ENCODE peak calls at places on chromosomes 12 and 14, in five cellular contexts. One of them, this sample, is unnamed.

GRCh38 chr12:49947593-49948226 is 2.8 kb upstream of the AQP2 start:
- DNase-seq in foreskin fibroblast: no peak
- DNase-seq in astrocyte: no peak
- DNase-seq in ovary: no peak
- DNase-seq in tibial artery: peak
- DNase-seq in this sample: no peak

GRCh38 chr14:90451443-90451842 is 54.6 kb downstream of the CALM1 start:
- DNase-seq in ovary: no peak
- DNase-seq in astrocyte: no peak
- DNase-seq in foreskin fibroblast: no peak
- DNase-seq in tibial artery: no peak
- DNase-seq in this sample: no peak

GRCh38 chr12:16668198-16668597 is 62.2 kb upstream of the LMO3 start:
- DNase-seq in foreskin fibroblast: no peak
- DNase-seq in astrocyte: no peak
- DNase-seq in ovary: no peak
- DNase-seq in tibial artery: no peak
- DNase-seq in this sample: no peak

GRCh38 chr12:33813536-33813935 is 208.8 kb upstream of the ALG10 start:
- DNase-seq in ovary: no peak
- DNase-seq in foreskin fibroblast: no peak
- DNase-seq in astrocyte: no peak
- DNase-seq in tibial artery: no peak
- DNase-seq in this sample: no peak

GRCh38 chr12:29662737-29663323 is 120.9 kb downstream of the TMTC1 start:
- DNase-seq in ovary: no peak
- DNase-seq in foreskin fibroblast: no peak
- DNase-seq in tibial artery: no peak
- DNase-seq in astrocyte: no peak
- DNase-seq in this sample: no peak

GRCh38 chr14:104107611-104108569 is 22.4 kb downstream of the ASPG start:
- DNase-seq in foreskin fibroblast: no peak
- DNase-seq in astrocyte: no peak
- DNase-seq in ovary: peak
- DNase-seq in tibial artery: peak
- DNase-seq in this sample: no peak

GRCh38 chr14:106268013-106268727 is 741.8 kb downstream of the TMEM121 start:
- DNase-seq in ovary: no peak
- DNase-seq in astrocyte: no peak
- DNase-seq in foreskin fibroblast: no peak
- DNase-seq in tibial artery: no peak
- DNase-seq in this sample: no peak

GRCh38 chr12:89882051-89882450 is 173.4 kb upstream of the ATP2B1 start:
- DNase-seq in tibial artery: no peak
- DNase-seq in ovary: no peak
- DNase-seq in foreskin fibroblast: peak
- DNase-seq in astrocyte: peak
- DNase-seq in this sample: peak

GRCh38 chr12:117350140-117350539 is 11.3 kb downstream of the NOS1 start:
- DNase-seq in ovary: no peak
- DNase-seq in tibial artery: peak
- DNase-seq in foreskin fibroblast: no peak
- DNase-seq in astrocyte: no peak
- DNase-seq in this sample: no peak

GRCh38 chr14:56474419-56475022 is 105.1 kb upstream of the TMEM260 start:
- DNase-seq in foreskin fibroblast: peak
- DNase-seq in tibial artery: no peak
- DNase-seq in astrocyte: peak
- DNase-seq in ovary: no peak
- DNase-seq in this sample: peak

GRCh38 chr14:59337151-59337611 is 128.0 kb downstream of the GPR135 start:
- DNase-seq in tibial artery: peak
- DNase-seq in astrocyte: peak
- DNase-seq in ovary: peak
- DNase-seq in foreskin fibroblast: peak
- DNase-seq in this sample: peak

GRCh38 chr14:52067873-52068740 is 752 bp downstream of the NID2 start:
- DNase-seq in ovary: peak
- DNase-seq in astrocyte: peak
- DNase-seq in tibial artery: no peak
- DNase-seq in foreskin fibroblast: peak
- DNase-seq in this sample: peak

GRCh38 chr14:52923902-52924575 is 26.8 kb downstream of the FERMT2 start:
- DNase-seq in tibial artery: no peak
- DNase-seq in astrocyte: no peak
- DNase-seq in foreskin fibroblast: no peak
- DNase-seq in ovary: no peak
- DNase-seq in this sample: no peak

GRCh38 chr12:724194-724855 is 28.1 kb upstream of the WNK1 start:
- DNase-seq in foreskin fibroblast: peak
- DNase-seq in ovary: no peak
- DNase-seq in tibial artery: no peak
- DNase-seq in astrocyte: no peak
- DNase-seq in this sample: no peak

GRCh38 chr12:9761407-9761736 is 671 bp upstream of the CD69 start:
- DNase-seq in astrocyte: peak
- DNase-seq in tibial artery: no peak
- DNase-seq in foreskin fibroblast: no peak
- DNase-seq in ovary: no peak
- DNase-seq in this sample: no peak

GRCh38 chr12:126718365-126718764 is 1548.6 kb upstream of the TMEM132C start:
- DNase-seq in foreskin fibroblast: no peak
- DNase-seq in tibial artery: no peak
- DNase-seq in ovary: no peak
- DNase-seq in astrocyte: no peak
- DNase-seq in this sample: no peak

GRCh38 chr12:46160081-46160980 is 108.5 kb downstream of the SLC38A1 start:
- DNase-seq in ovary: no peak
- DNase-seq in foreskin fibroblast: peak
- DNase-seq in astrocyte: peak
- DNase-seq in tibial artery: peak
- DNase-seq in this sample: peak

GRCh38 chr14:87955501-87955900 is 37.5 kb downstream of the GALC start:
- DNase-seq in astrocyte: no peak
- DNase-seq in foreskin fibroblast: no peak
- DNase-seq in ovary: no peak
- DNase-seq in tibial artery: no peak
- DNase-seq in this sample: no peak

GRCh38 chr12:50084775-50085614 is at the start of gene SMARCD1:
- DNase-seq in ovary: peak
- DNase-seq in foreskin fibroblast: peak
- DNase-seq in astrocyte: peak
- DNase-seq in tibial artery: peak
- DNase-seq in this sample: peak

GRCh38 chr14:103624860-103625259 is 4.2 kb upstream of the KLC1 start:
- DNase-seq in foreskin fibroblast: peak
- DNase-seq in astrocyte: peak
- DNase-seq in tibial artery: peak
- DNase-seq in ovary: no peak
- DNase-seq in this sample: peak

GRCh38 chr12:124126950-124127349 is 153.9 kb downstream of the ZNF664 start:
- DNase-seq in astrocyte: peak
- DNase-seq in foreskin fibroblast: no peak
- DNase-seq in ovary: no peak
- DNase-seq in tibial artery: no peak
- DNase-seq in this sample: no peak

GRCh38 chr12:12167847-12168246 is 97.1 kb downstream of the BCL2L14 start:
- DNase-seq in astrocyte: no peak
- DNase-seq in tibial artery: no peak
- DNase-seq in ovary: no peak
- DNase-seq in foreskin fibroblast: no peak
- DNase-seq in this sample: no peak

GRCh38 chr12:29508949-29509348 is 11.5 kb upstream of the OVCH1 start:
- DNase-seq in astrocyte: no peak
- DNase-seq in tibial artery: no peak
- DNase-seq in foreskin fibroblast: no peak
- DNase-seq in ovary: no peak
- DNase-seq in this sample: no peak

GRCh38 chr12:89513544-89513943 is 11.1 kb downstream of the GALNT4 start:
- DNase-seq in tibial artery: no peak
- DNase-seq in foreskin fibroblast: no peak
- DNase-seq in ovary: no peak
- DNase-seq in astrocyte: no peak
- DNase-seq in this sample: no peak

GRCh38 chr12:47767197-47767724 is 5.8 kb upstream of the SLC48A1 start:
- DNase-seq in tibial artery: no peak
- DNase-seq in foreskin fibroblast: peak
- DNase-seq in ovary: no peak
- DNase-seq in astrocyte: no peak
- DNase-seq in this sample: peak

GRCh38 chr14:28719130-28719529 is 47.5 kb upstream of the FOXG1 start:
- DNase-seq in tibial artery: no peak
- DNase-seq in ovary: no peak
- DNase-seq in foreskin fibroblast: peak
- DNase-seq in astrocyte: peak
- DNase-seq in this sample: no peak

GRCh38 chr12:12714276-12715001 is 2.7 kb upstream of the CDKN1B start:
- DNase-seq in ovary: no peak
- DNase-seq in foreskin fibroblast: peak
- DNase-seq in astrocyte: peak
- DNase-seq in tibial artery: no peak
- DNase-seq in this sample: no peak

GRCh38 chr12:48973084-48973483 is 1.5 kb upstream of the WNT10B start:
- DNase-seq in foreskin fibroblast: peak
- DNase-seq in tibial artery: no peak
- DNase-seq in astrocyte: no peak
- DNase-seq in ovary: no peak
- DNase-seq in this sample: no peak

GRCh38 chr14:91113829-91114078 is at the start of gene DGLUCY:
- DNase-seq in astrocyte: peak
- DNase-seq in foreskin fibroblast: peak
- DNase-seq in ovary: peak
- DNase-seq in tibial artery: no peak
- DNase-seq in this sample: peak

GRCh38 chr14:80393766-80394165 is 182.5 kb upstream of the DIO2 start:
- DNase-seq in astrocyte: peak
- DNase-seq in ovary: no peak
- DNase-seq in foreskin fibroblast: no peak
- DNase-seq in tibial artery: no peak
- DNase-seq in this sample: no peak
- TF ChIP-seq CTCF in astrocyte: no peak
- TF ChIP-seq CTCF in ovary: no peak
- TF ChIP-seq CTCF in foreskin fibroblast: no peak
- TF ChIP-seq CTCF in tibial artery: no peak
- TF ChIP-seq CTCF in this sample: no peak

GRCh38 chr12:93593833-93594232 is 21.4 kb downstream of the SOCS2 start:
- DNase-seq in ovary: no peak
- DNase-seq in astrocyte: no peak
- DNase-seq in foreskin fibroblast: no peak
- DNase-seq in tibial artery: no peak
- DNase-seq in this sample: no peak

GRCh38 chr12:93597608-93598007 is 25.1 kb downstream of the SOCS2 start:
- DNase-seq in ovary: no peak
- DNase-seq in astrocyte: no peak
- DNase-seq in foreskin fibroblast: no peak
- DNase-seq in tibial artery: no peak
- DNase-seq in this sample: no peak

GRCh38 chr12:93592641-93593396 is 20.3 kb downstream of the SOCS2 start:
- DNase-seq in tibial artery: no peak
- DNase-seq in astrocyte: no peak
- DNase-seq in foreskin fibroblast: no peak
- DNase-seq in ovary: no peak
- DNase-seq in this sample: no peak

GRCh38 chr12:93595336-93595735 is 22.9 kb downstream of the SOCS2 start:
- DNase-seq in foreskin fibroblast: no peak
- DNase-seq in ovary: no peak
- DNase-seq in tibial artery: no peak
- DNase-seq in astrocyte: no peak
- DNase-seq in this sample: no peak

DNA sequence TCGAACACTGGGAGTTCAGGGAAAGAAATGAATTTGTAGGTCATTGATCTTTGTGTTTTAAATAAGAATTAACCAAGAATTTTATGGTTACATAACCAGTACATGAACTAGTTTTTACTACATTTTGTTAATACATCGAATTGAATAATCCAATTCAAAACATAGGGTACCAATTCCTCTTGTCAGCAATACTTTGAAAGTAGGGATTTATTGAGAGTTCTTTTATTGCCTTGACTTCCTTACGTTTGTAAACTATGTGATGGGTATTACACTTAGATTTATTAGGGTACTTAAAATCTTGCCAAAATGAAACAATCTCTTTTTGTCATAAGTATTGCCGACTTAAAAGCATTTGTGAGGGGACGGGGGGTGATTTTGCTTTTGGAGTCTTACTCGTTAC is 22.3 kb downstream of the SOCS2 start:
- DNase-seq in astrocyte: no peak
- DNase-seq in foreskin fibroblast: no peak
- DNase-seq in tibial artery: no peak
- DNase-seq in ovary: no peak
- DNase-seq in this sample: no peak
- H3K4me3 ChIP-seq in astrocyte: no peak
- H3K4me3 ChIP-seq in foreskin fibroblast: no peak
- H3K4me3 ChIP-seq in tibial artery: no peak
- H3K4me3 ChIP-seq in ovary: peak
- H3K4me3 ChIP-seq in this sample: no peak

DNA sequence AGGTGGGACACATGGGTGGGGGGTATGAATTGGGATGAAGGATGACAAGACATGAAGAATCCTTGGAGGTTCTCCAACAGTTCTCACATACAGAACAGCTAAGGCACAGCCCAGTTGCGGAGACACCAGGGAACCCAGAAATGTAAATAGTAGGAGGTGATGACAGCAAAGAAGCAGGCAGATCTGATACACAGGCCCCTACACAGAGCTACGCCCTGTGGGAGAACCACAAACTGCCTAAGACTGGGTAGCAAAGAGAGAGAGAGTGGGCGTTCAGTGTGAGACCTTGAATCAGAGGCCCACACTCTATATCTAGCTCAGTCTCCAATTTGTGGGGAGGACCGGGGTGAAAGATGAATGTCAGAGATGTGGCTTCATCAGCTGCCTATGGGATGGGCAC is 9.5 kb upstream of the NUMB start:
- DNase-seq in tibial artery: no peak
- DNase-seq in astrocyte: no peak
- DNase-seq in foreskin fibroblast: peak
- DNase-seq in ovary: no peak
- DNase-seq in this sample: no peak
- TF ChIP-seq CTCF in tibial artery: no peak
- TF ChIP-seq CTCF in astrocyte: no peak
- TF ChIP-seq CTCF in foreskin fibroblast: no peak
- TF ChIP-seq CTCF in ovary: no peak
- TF ChIP-seq CTCF in this sample: no peak

GRCh38 chr14:32074887-32075572 is 2.1 kb upstream of the ARHGAP5 start:
- DNase-seq in ovary: no peak
- DNase-seq in tibial artery: no peak
- DNase-seq in astrocyte: peak
- DNase-seq in foreskin fibroblast: no peak
- DNase-seq in this sample: peak
- H3K4me3 ChIP-seq in ovary: peak
- H3K4me3 ChIP-seq in tibial artery: peak
- H3K4me3 ChIP-seq in astrocyte: peak
- H3K4me3 ChIP-seq in foreskin fibroblast: peak
- H3K4me3 ChIP-seq in this sample: peak

GRCh38 chr12:109625131-109625559 is 51.6 kb downstream of the MVK start:
- DNase-seq in astrocyte: peak
- DNase-seq in ovary: no peak
- DNase-seq in tibial artery: no peak
- DNase-seq in foreskin fibroblast: peak
- DNase-seq in this sample: peak
- TF ChIP-seq CTCF in astrocyte: no peak
- TF ChIP-seq CTCF in ovary: no peak
- TF ChIP-seq CTCF in tibial artery: no peak
- TF ChIP-seq CTCF in foreskin fibroblast: peak
- TF ChIP-seq CTCF in this sample: no peak

This sample was measured in fibroblast of pulmonary artery.